ENCODE peak calls at places on chromosomes 1 and 21, in seven cellular contexts. P, X, D, S, H, W and M are unnamed samples.

GRCh38 chr1:26771643-26772321 is 16.0 kb upstream of the PIGV start:
- DNase-seq in P (no peak), X (peak), D (no peak), S (peak), H (no peak), W (no peak), M (no peak)

GRCh38 chr1:16151200-16151708 is 4.6 kb downstream of the EPHA2 start:
- DNase-seq in P (no peak), X (no peak), D (no peak), S (no peak), H (peak), W (peak), M (no peak)

GRCh38 chr1:6414443-6414844 is 5.3 kb downstream of the HES2 start:
- DNase-seq in P (no peak), X (peak), D (no peak), S (peak), H (peak), W (peak), M (no peak)

GRCh38 chr1:20198296-20198695 is 12.0 kb upstream of the PLA2G2C start:
- DNase-seq in P (no peak), X (no peak), D (no peak), S (no peak), H (no peak), W (no peak), M (no peak)

GRCh38 chr21:35257413-35257812 is 208.3 kb upstream of the RUNX1 start:
- DNase-seq in P (peak), X (peak), D (no peak), S (peak), H (no peak), W (no peak), M (no peak)

GRCh38 chr1:25561426-25562100 is 18.2 kb downstream of the LDLRAP1 start:
- DNase-seq in P (no peak), X (no peak), D (no peak), S (no peak), H (no peak), W (no peak), M (no peak)

GRCh38 chr1:66357478-66358197 is 176.3 kb upstream of the SGIP1 start:
- DNase-seq in P (no peak), X (no peak), D (no peak), S (no peak), H (no peak), W (no peak), M (no peak)

GRCh38 chr1:93758842-93759515 is 77.3 kb upstream of the BCAR3 start:
- DNase-seq in P (peak), X (peak), D (no peak), S (no peak), H (no peak), W (no peak), M (no peak)

GRCh38 chr1:234970731-234971476 is 157.7 kb downstream of the TOMM20 start:
- DNase-seq in P (peak), X (peak), D (no peak), S (peak), H (peak), W (peak), M (peak)

GRCh38 chr21:31948681-31949080 is 75.9 kb downstream of the HUNK start:
- DNase-seq in P (no peak), X (no peak), D (no peak), S (no peak), H (no peak), W (no peak), M (no peak)

GRCh38 chr1:30678209-30678608 is 45.2 kb downstream of the MATN1 start:
- DNase-seq in P (no peak), X (no peak), D (no peak), S (no peak), H (no peak), W (no peak), M (no peak)

GRCh38 chr1:198830397-198830796 is 191.6 kb downstream of the PTPRC start:
- DNase-seq in P (no peak), X (no peak), D (no peak), S (no peak), H (no peak), W (no peak), M (no peak)

GRCh38 chr1:153962088-153963029 is 978 bp downstream of the SLC39A1 start:
- DNase-seq in P (peak), X (peak), D (no peak), S (no peak), H (no peak), W (no peak), M (peak)

GRCh38 chr1:90850181-90850924 is 133.3 kb upstream of the BARHL2 start:
- DNase-seq in P (peak), X (no peak), D (no peak), S (no peak), H (peak), W (peak), M (peak)

GRCh38 chr1:71695820-71696219 is 586.5 kb downstream of the NEGR1 start:
- DNase-seq in P (no peak), X (no peak), D (no peak), S (no peak), H (no peak), W (no peak), M (no peak)

GRCh38 chr1:20278692-20279130 is 12.0 kb upstream of the VWA5B1 start:
- DNase-seq in P (no peak), X (no peak), D (no peak), S (no peak), H (peak), W (no peak), M (no peak)

GRCh38 chr1:99599678-99600175 is 46.2 kb upstream of the PALMD start:
- DNase-seq in P (no peak), X (peak), D (no peak), S (no peak), H (no peak), W (no peak), M (no peak)

GRCh38 chr1:29324771-29325351 is 88.5 kb downstream of the PTPRU start:
- DNase-seq in P (no peak), X (no peak), D (no peak), S (no peak), H (peak), W (peak), M (peak)

GRCh38 chr1:88111806-88112205 is 572.3 kb upstream of the PKN2 start:
- DNase-seq in P (no peak), X (no peak), D (no peak), S (no peak), H (no peak), W (no peak), M (no peak)

GRCh38 chr1:95232646-95233320 is 1.2 kb upstream of the RWDD3 start:
- DNase-seq in P (no peak), X (no peak), D (no peak), S (no peak), H (no peak), W (no peak), M (no peak)

GRCh38 chr1:237383825-237384612 is 342.0 kb downstream of the RYR2 start:
- DNase-seq in P (no peak), X (no peak), D (no peak), S (no peak), H (no peak), W (peak), M (no peak)

GRCh38 chr1:35603468-35603867 is 30.4 kb downstream of the TFAP2E start:
- DNase-seq in P (no peak), X (no peak), D (no peak), S (no peak), H (no peak), W (no peak), M (no peak)

GRCh38 chr21:46083271-46084040 is 14.5 kb upstream of the COL6A2 start:
- DNase-seq in P (no peak), X (peak), D (no peak), S (no peak), H (no peak), W (no peak), M (no peak)

GRCh38 chr1:54339126-54339525 is 67.1 kb downstream of the SSBP3 start:
- DNase-seq in P (no peak), X (no peak), D (no peak), S (no peak), H (no peak), W (no peak), M (no peak)

GRCh38 chr1:176049582-176049981 is 157.5 kb downstream of the COP1 start:
- DNase-seq in P (no peak), X (no peak), D (no peak), S (no peak), H (no peak), W (no peak), M (no peak)

GRCh38 chr1:228365321-228366061 is 41.1 kb downstream of the TRIM11 start:
- DNase-seq in P (peak), X (no peak), D (no peak), S (no peak), H (no peak), W (no peak), M (no peak)

GRCh38 chr21:19640964-19641363 is 1237.4 kb upstream of the TMPRSS15 start:
- DNase-seq in P (no peak), X (no peak), D (no peak), S (no peak), H (no peak), W (no peak), M (no peak)

GRCh38 chr1:44717653-44718052 is 13.3 kb downstream of the RNU5D-1 start:
- DNase-seq in P (no peak), X (no peak), D (no peak), S (no peak), H (no peak), W (no peak), M (no peak)

GRCh38 chr1:201582261-201582951 is 43.5 kb downstream of the NAV1 start:
- DNase-seq in P (peak), X (peak), D (no peak), S (no peak), H (no peak), W (peak), M (no peak)
- TF ChIP-seq CTCF in P (no peak), X (no peak), D (no peak), S (no peak), H (no peak), W (peak), M (no peak)

GRCh38 chr1:8777867-8778266 is 39.6 kb downstream of the RERE start:
- DNase-seq in P (no peak), X (no peak), D (no peak), S (no peak), H (no peak), W (no peak), M (no peak)

GRCh38 chr1:8780405-8780804 is 37.0 kb downstream of the RERE start:
- DNase-seq in P (no peak), X (no peak), D (no peak), S (no peak), H (no peak), W (no peak), M (no peak)

DNA sequence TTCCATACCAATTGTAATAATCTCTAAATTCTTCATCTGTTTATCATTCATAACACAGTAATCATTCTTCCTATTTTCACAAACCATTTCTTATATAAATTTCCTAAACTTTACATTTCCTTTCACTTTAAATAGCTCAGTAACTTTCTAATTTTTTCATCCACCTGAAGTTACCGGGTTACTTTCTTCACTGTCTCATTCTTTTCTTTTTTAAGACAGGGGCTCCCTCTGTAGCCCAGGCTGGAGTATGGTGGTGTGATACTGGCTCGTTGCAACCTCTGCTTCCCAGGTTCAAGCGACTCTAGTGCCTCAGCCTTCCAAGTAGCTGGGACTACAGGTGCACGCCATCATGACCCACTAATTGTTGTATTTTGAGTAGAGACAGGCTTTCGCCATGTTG is 41.3 kb downstream of the RERE start:
- DNase-seq in P (no peak), X (no peak), D (no peak), S (no peak), H (no peak), W (no peak), M (no peak)
- TF ChIP-seq CTCF in P (no peak), X (no peak), D (no peak), S (no peak), H (no peak), W (no peak), M (no peak)

GRCh38 chr1:107433635-107434378 is 293.0 kb downstream of the NTNG1 start:
- DNase-seq in P (no peak), X (no peak), D (no peak), S (no peak), H (no peak), W (no peak), M (peak)

GRCh38 chr1:107432108-107432507 is 291.3 kb downstream of the NTNG1 start:
- DNase-seq in P (no peak), X (no peak), D (no peak), S (no peak), H (peak), W (no peak), M (no peak)

GRCh38 chr1:107433068-107433467 is 292.2 kb downstream of the NTNG1 start:
- DNase-seq in P (no peak), X (no peak), D (no peak), S (no peak), H (no peak), W (no peak), M (no peak)

GRCh38 chr1:107434379-107434728 is 293.5 kb downstream of the NTNG1 start:
- DNase-seq in P (no peak), X (no peak), D (no peak), S (no peak), H (no peak), W (no peak), M (no peak)

GRCh38 chr1:107430540-107431228 is 289.8 kb downstream of the NTNG1 start:
- DNase-seq in P (no peak), X (no peak), D (no peak), S (peak), H (peak), W (peak), M (peak)
- TF ChIP-seq CTCF in P (peak), X (peak), D (peak), S (peak), H (peak), W (peak), M (peak)

GRCh38 chr1:184467295-184467694 is 80.5 kb downstream of the C1orf21 start:
- DNase-seq in P (no peak), X (no peak), D (no peak), S (no peak), H (no peak), W (no peak), M (no peak)

GRCh38 chr1:184462990-184463389 is 76.2 kb downstream of the C1orf21 start:
- DNase-seq in P (no peak), X (no peak), D (no peak), S (no peak), H (no peak), W (no peak), M (no peak)

GRCh38 chr1:184463680-184464079 is 76.9 kb downstream of the C1orf21 start:
- DNase-seq in P (no peak), X (no peak), D (no peak), S (no peak), H (no peak), W (no peak), M (no peak)

GRCh38 chr1:184464757-184465156 is 77.9 kb downstream of the C1orf21 start:
- DNase-seq in P (no peak), X (no peak), D (no peak), S (no peak), H (no peak), W (no peak), M (no peak)

GRCh38 chr1:184465489-184466146 is 78.8 kb downstream of the C1orf21 start:
- DNase-seq in P (no peak), X (no peak), D (no peak), S (no peak), H (peak), W (peak), M (no peak)
- TF ChIP-seq CTCF in P (no peak), X (peak), D (no peak), S (peak), H (peak), W (peak), M (no peak)

DNA sequence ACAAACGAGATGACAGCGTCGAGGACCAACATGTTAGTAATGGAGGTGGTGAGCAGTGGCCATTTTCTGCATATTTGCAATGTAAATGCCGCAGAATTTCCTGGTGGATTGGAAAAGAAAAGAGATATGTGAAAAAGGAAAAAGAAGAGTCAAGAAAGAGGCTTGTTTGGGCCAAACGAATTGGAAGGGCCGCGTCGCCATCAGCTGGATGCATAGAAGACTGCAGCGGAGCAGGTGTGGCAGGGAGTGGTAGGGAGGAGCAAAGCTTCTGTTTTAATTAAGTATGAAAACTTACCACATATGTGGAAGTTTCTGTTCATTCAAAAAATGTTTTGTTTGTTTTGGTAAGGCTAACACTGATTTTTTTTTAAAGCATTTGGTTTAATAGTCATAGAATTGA is 690.7 kb downstream of the NCAM2 start:
- DNase-seq in P (no peak), X (peak), D (no peak), S (no peak), H (peak), W (peak), M (no peak)
- TF ChIP-seq CTCF in P (no peak), X (peak), D (no peak), S (peak), H (peak), W (peak), M (no peak)

GRCh38 chr1:160779662-160780397 is 16.1 kb upstream of the LY9 start:
- DNase-seq in P (no peak), X (no peak), D (no peak), S (no peak), H (peak), W (no peak), M (no peak)
- TF ChIP-seq CTCF in P (peak), X (no peak), D (peak), S (peak), H (peak), W (peak), M (no peak)

GRCh38 chr1:12196641-12197482 is 30.1 kb downstream of the TNFRSF1B start:
- DNase-seq in P (peak), X (no peak), D (no peak), S (no peak), H (peak), W (no peak), M (no peak)
- TF ChIP-seq CTCF in P (peak), X (no peak), D (no peak), S (peak), H (peak), W (no peak), M (no peak)

GRCh38 chr1:23421752-23422312 is 2.7 kb downstream of the TCEA3 start:
- DNase-seq in P (no peak), X (peak), D (no peak), S (peak), H (no peak), W (no peak), M (no peak)
- TF ChIP-seq CTCF in P (no peak), X (no peak), D (no peak), S (no peak), H (no peak), W (peak), M (no peak)

GRCh38 chr1:159775716-159776115 is 5.0 kb upstream of the DUSP23 start:
- DNase-seq in P (no peak), X (no peak), D (no peak), S (no peak), H (no peak), W (no peak), M (no peak)
- TF ChIP-seq CTCF in P (no peak), X (no peak), D (no peak), S (no peak), H (no peak), W (peak), M (no peak)

DNA sequence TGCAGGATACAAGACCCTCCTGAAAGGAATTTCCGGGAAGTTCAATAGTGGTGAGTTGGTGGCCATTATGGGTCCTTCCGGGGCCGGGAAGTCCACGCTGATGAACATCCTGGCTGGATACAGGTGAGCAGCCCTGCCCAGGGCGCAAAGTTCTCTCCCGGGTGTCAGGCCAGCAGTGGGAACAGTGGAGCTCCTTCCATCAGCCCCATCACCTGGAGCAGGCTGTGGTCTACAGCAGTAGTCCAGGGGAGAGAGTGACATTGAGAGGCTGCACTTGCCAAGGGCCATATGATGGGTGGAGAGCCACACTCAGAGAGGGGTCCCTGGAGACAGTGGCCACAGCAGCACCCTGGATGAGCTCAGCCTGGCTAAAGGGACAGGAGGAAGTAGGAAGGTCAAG is 44.1 kb downstream of the TFF3 start:
- DNase-seq in P (no peak), X (no peak), D (no peak), S (no peak), H (no peak), W (no peak), M (peak)
- TF ChIP-seq CTCF in P (no peak), X (no peak), D (no peak), S (no peak), H (no peak), W (no peak), M (no peak)